ENCODE peak calls at places on chromosomes 6 and 20, in ten cellular contexts. P is cardiac muscle cell; X is heart left ventricle; L is coronary artery; K is right atrium auricular region; W is HCT116; G is astrocyte of the cerebellum; V is IMR-90; U is CD8-positive, alpha-beta T cell; M is Calu3. R is an unnamed sample.

GRCh38 chr20:32205502-32206382 is 1.8 kb downstream of the PLAGL2 start:
- DNase-seq in P (peak; percentile 54), L (no peak), U (no peak), W (no peak), V (peak; percentile 41), G (no peak), M (no peak), X (no peak), K (no peak), R (no peak)

GRCh38 chr6:106894978-106895702 is 79.4 kb downstream of the CD24 start:
- DNase-seq in K (no peak), U (no peak), P (no peak), V (peak; percentile 11), W (no peak), G (no peak), M (peak; percentile 26), L (no peak), X (no peak), R (no peak)

GRCh38 chr6:74510878-74511277 is 695.0 kb downstream of the COL12A1 start:
- DNase-seq in K (no peak), X (no peak), P (no peak), V (peak; percentile 21), M (no peak), U (no peak), L (no peak), W (no peak), G (no peak), R (no peak)

GRCh38 chr6:168333471-168333870 is 13.9 kb upstream of the DACT2 start:
- DNase-seq in X (no peak), M (no peak), W (no peak), P (no peak), L (no peak), K (no peak), G (no peak), V (no peak), U (no peak), R (no peak)

GRCh38 chr6:66277400-66277799 is 570.4 kb upstream of the EYS start:
- DNase-seq in U (no peak), V (no peak), P (peak; percentile 31), W (no peak), G (no peak), X (no peak), L (no peak), M (no peak), K (no peak), R (no peak)

GRCh38 chr20:2006452-2007381 is 12.9 kb upstream of the PDYN start:
- DNase-seq in V (peak; percentile 30), G (no peak), U (peak; percentile 4), L (peak; percentile 26), W (peak; percentile 19), K (no peak), P (peak; percentile 52), X (no peak), M (peak; percentile 13), R (peak; percentile 69)

GRCh38 chr6:15763827-15764226 is 101.0 kb upstream of the DTNBP1 start:
- DNase-seq in U (no peak), K (no peak), V (peak; percentile 22), X (no peak), W (peak; percentile 27), G (no peak), M (no peak), L (no peak), P (peak; percentile 43), R (no peak)

GRCh38 chr20:3871549-3872265 is 17.5 kb upstream of the PANK2 start:
- DNase-seq in L (no peak), K (no peak), X (no peak), U (no peak), V (no peak), G (no peak), M (no peak), W (no peak), P (no peak), R (no peak)

GRCh38 chr20:47465335-47466090 is 36.2 kb upstream of the NCOA3 start:
- DNase-seq in G (no peak), K (no peak), L (no peak), M (no peak), W (no peak), P (no peak), X (no peak), V (no peak), U (no peak), R (no peak)

GRCh38 chr20:47466193-47466592 is 35.5 kb upstream of the NCOA3 start:
- DNase-seq in G (no peak), L (no peak), M (no peak), K (no peak), U (no peak), W (no peak), V (no peak), X (no peak), P (no peak), R (no peak)

GRCh38 chr20:47466704-47467459 is 34.8 kb upstream of the NCOA3 start:
- DNase-seq in K (no peak), G (no peak), X (no peak), V (no peak), P (no peak), U (no peak), M (no peak), W (no peak), L (no peak), R (no peak)

GRCh38 chr20:47461120-47461685 is 40.5 kb upstream of the NCOA3 start:
- DNase-seq in M (no peak), U (no peak), K (no peak), L (no peak), V (no peak), P (no peak), W (no peak), G (no peak), X (no peak), R (no peak)

DNA sequence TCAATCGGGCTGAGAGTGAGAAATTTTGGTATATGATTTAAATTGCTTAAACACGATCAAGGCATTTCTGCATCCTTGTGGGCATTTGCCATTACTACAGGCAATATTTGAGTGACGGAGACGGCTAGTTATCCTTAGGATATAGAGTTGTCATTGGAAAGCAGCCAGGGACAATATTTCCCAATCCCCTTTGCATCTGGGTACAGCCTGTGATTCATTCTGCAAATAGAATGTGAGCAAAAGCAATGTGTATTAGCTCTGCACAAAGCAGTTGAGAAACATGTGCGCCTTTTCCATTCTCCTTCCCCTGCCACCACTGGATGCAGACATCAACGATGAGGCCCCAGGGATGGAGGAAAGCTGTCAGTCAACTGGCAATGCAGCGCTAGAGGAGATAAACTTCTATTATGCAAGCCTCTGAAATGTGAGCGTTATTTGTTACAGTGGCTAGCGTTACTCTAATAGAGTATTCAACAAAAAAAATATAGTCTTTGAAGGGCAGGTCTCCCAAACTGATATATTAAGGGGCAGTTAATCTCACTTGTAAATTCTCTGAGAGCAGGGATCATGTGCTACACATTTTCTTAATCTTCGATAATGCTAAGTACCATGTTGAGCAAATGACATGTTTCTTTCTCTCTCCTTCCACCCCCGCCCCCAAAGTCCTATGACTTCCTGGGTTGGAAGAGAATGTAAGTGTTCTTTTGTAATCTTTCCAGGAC is 37.1 kb upstream of the NCOA3 start:
- DNase-seq in K (peak; percentile 90), L (peak; percentile 90), M (peak; percentile 93), W (peak; percentile 36), U (no peak), V (peak; percentile 99), X (peak; percentile 28), P (no peak), G (peak; percentile 87), R (peak; percentile 91)
- TF ChIP-seq CTCF in K (no peak), L (peak; percentile 24), M (peak; percentile 8), W (no peak), U (no peak), V (peak; percentile 64), X (no peak), P (peak; percentile 44), G (no peak), R (peak; percentile 62)

DNA sequence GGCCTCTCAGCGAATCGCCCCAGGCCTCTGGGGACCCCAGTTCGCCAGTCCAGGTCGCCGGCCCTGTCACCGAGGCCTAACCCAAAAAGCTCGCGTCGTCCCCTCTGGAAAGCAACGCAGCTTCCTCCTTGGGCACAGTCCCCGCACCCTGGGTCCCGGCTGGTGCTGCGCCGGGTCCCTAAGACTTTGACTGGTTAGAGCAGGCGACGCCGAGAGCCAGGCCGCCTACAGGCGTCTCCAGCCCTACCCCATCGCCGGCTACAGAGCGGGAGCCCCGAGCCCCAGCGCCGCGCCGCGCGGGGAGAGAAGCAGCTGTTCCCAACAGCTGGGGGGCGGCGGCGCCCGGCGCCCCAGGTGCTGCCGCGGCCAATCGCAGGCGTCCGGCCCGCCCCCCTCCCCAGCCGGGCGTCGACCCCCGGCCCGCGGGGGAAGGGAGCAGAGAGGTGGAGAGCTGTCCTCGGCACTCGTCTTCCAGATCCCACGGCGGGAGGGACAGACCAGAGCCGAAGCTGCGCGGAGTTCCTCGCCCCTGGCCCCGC is 540 bp upstream of the RBM24 start:
- DNase-seq in U (no peak), L (peak; percentile 82), X (peak; percentile 73), W (no peak), G (no peak), K (no peak), M (no peak), V (no peak), P (peak; percentile 94), R (peak; percentile 86)
- TF ChIP-seq CTCF in U (no peak), L (no peak), X (no peak), W (no peak), G (peak; percentile 21), K (no peak), M (no peak), V (no peak), P (peak; percentile 3), R (no peak)

GRCh38 chr6:34236423-34237315 is at the start of gene HMGA1:
- DNase-seq in U (peak; percentile 87), L (no peak), X (peak; percentile 90), G (peak; percentile 43), P (peak; percentile 99), V (peak; percentile 86), W (no peak), K (peak; percentile 89), M (peak; percentile 98), R (peak; percentile 90)

GRCh38 chr6:34233867-34234266 is 2.8 kb upstream of the HMGA1 start:
- DNase-seq in V (no peak), U (no peak), L (no peak), P (no peak), K (no peak), X (no peak), M (no peak), G (no peak), W (no peak), R (no peak)

GRCh38 chr6:34234667-34235604 is 1.7 kb upstream of the HMGA1 start:
- DNase-seq in L (no peak), M (no peak), P (peak; percentile 93), K (no peak), V (no peak), W (no peak), U (no peak), G (no peak), X (peak; percentile 31), R (no peak)

GRCh38 chr6:34237316-34237721 is 646 bp downstream of the HMGA1 start:
- DNase-seq in W (no peak), U (no peak), G (no peak), P (peak; percentile 61), K (no peak), L (no peak), X (no peak), V (no peak), M (no peak), R (no peak)

GRCh38 chr6:34235605-34236422 is 859 bp upstream of the HMGA1 start:
- DNase-seq in L (no peak), G (no peak), K (no peak), U (peak; percentile 47), W (no peak), M (peak; percentile 85), P (peak; percentile 87), V (peak; percentile 92), X (peak; percentile 58), R (no peak)
- TF ChIP-seq CTCF in L (no peak), G (no peak), K (no peak), U (no peak), W (no peak), M (no peak), P (no peak), V (peak; percentile 15), X (no peak), R (no peak)

DNA sequence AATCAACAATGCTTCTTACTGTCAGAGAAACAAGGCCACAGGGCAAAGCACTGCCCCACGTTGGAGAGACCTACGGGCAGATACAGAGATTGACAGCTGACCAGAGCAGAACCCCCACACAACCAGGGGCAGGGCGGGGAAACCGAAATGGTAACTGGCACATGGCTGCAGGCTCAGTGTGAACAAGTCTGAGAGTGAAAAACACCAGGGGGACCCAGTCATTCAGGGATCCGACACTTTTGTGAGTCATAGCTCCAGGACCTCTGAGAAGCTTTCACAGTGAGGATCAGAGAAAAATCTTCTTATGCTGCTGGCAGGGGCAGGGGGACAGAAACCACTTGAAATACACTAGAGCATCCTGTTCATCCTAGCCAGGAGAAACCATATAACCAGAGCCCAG is 254.2 kb downstream of the C6orf118 start:
- DNase-seq in G (no peak), P (no peak), V (no peak), X (no peak), U (no peak), M (peak; percentile 24), K (no peak), W (no peak), L (no peak), R (no peak)
- TF ChIP-seq CTCF in G (no peak), P (no peak), V (no peak), X (no peak), U (no peak), M (no peak), K (no peak), W (no peak), L (no peak), R (no peak)

R was measured in osteocyte.